ENCODE peak calls at places on chromosomes 7 and 10, in four cellular contexts. C is stimulated activated CD8-positive, alpha-beta memory T cell treated with anti-CD3 and anti-CD28 coated beads, Interleukin-15, amount 100 ng/mL, for 24 hours; D is fibroblast of mammary gland; Z is GM06990. V is an unnamed sample.

GRCh38 chr10:132450825-132451505 is 54.0 kb downstream of the PWWP2B start:
- DNase-seq in D (no peak), Z (no peak), C (no peak), V (no peak)

GRCh38 chr10:87761892-87762291 is 56.1 kb downstream of the ATAD1 start:
- DNase-seq in D (peak), C (no peak), Z (peak), V (peak)

GRCh38 chr7:44376429-44377133 is 51.2 kb upstream of the CAMK2B start:
- DNase-seq in Z (no peak), D (no peak), C (no peak), V (no peak)

GRCh38 chr7:29557954-29558353 is 5.7 kb upstream of the PRR15 start:
- DNase-seq in Z (no peak), D (peak), C (no peak), V (no peak)

GRCh38 chr7:158733762-158734494 is 29.3 kb upstream of the NCAPG2 start:
- DNase-seq in C (no peak), D (no peak), Z (no peak), V (no peak)

GRCh38 chr7:96178581-96178980 is 143.3 kb downstream of the SLC25A13 start:
- DNase-seq in D (no peak), Z (no peak), C (no peak), V (no peak)

GRCh38 chr7:117873056-117873932 is at the start of gene CTTNBP2:
- DNase-seq in D (peak), Z (no peak), C (no peak), V (peak)

GRCh38 chr7:1197997-1198632 is 34.6 kb upstream of the UNCX start:
- DNase-seq in C (no peak), Z (no peak), D (peak), V (peak)

GRCh38 chr10:77251297-77252013 is 386.2 kb downstream of the KCNMA1 start:
- DNase-seq in C (no peak), D (peak), Z (no peak), V (peak)

GRCh38 chr7:151433721-151434400 is 6.1 kb downstream of the CRYGN start:
- DNase-seq in C (no peak), D (no peak), Z (no peak), V (no peak)

GRCh38 chr10:110872984-110873569 is 1.3 kb downstream of the PDCD4 start:
- DNase-seq in Z (no peak), D (no peak), C (no peak), V (no peak)

GRCh38 chr7:34061175-34061574 is 155.8 kb downstream of the BMPER start:
- DNase-seq in C (no peak), Z (no peak), D (peak), V (peak)

GRCh38 chr7:20310963-20311742 is 19.5 kb upstream of the ITGB8 start:
- DNase-seq in Z (peak), C (no peak), D (peak), V (peak)

GRCh38 chr10:89263531-89263930 is 12.0 kb upstream of the LIPA start:
- DNase-seq in Z (no peak), C (no peak), D (no peak), V (no peak)

GRCh38 chr7:98359395-98359794 is 41.5 kb downstream of the BAIAP2L1 start:
- DNase-seq in D (no peak), Z (no peak), C (no peak), V (no peak)

GRCh38 chr10:34809796-34810195 is 5.3 kb downstream of the PARD3 start:
- DNase-seq in D (no peak), C (no peak), Z (no peak), V (no peak)

GRCh38 chr10:61606971-61607907 is 55.5 kb upstream of the CABCOCO1 start:
- DNase-seq in D (peak), C (no peak), Z (no peak), V (peak)

GRCh38 chr7:41148521-41148951 is 554.4 kb downstream of the INHBA start:
- DNase-seq in D (peak), Z (no peak), C (no peak), V (peak)

GRCh38 chr10:3740157-3740871 is 44.7 kb downstream of the KLF6 start:
- DNase-seq in Z (no peak), C (no peak), D (peak), V (peak)

GRCh38 chr7:139739863-139740597 is 37.8 kb downstream of the HIPK2 start:
- DNase-seq in Z (no peak), C (no peak), D (no peak), V (no peak)

GRCh38 chr10:33336606-33337334 is 2.3 kb upstream of the NRP1 start:
- DNase-seq in C (no peak), D (peak), Z (no peak), V (peak)

GRCh38 chr10:33822774-33823173 is 488.3 kb upstream of the NRP1 start:
- DNase-seq in D (no peak), C (no peak), Z (no peak), V (no peak)

GRCh38 chr10:84525120-84525806 is 196.9 kb downstream of the CCSER2 start:
- DNase-seq in C (no peak), Z (no peak), D (no peak), V (no peak)

GRCh38 chr10:75312440-75312839 is 76.7 kb upstream of the COMTD1 start:
- DNase-seq in C (no peak), D (no peak), Z (no peak), V (no peak)

V was measured in fibroblast of gingiva.